ENCODE peak calls at places on chromosomes 16 and 17, in eight cellular contexts. U, Y, R, I, G, T, O and B are unnamed samples.

GRCh38 chr17:81968850-81969812 is 8.1 kb upstream of the NOTUM start:
- DNase-seq in I (no peak), U (no peak), T (no peak), R (no peak), O (no peak), G (no peak), Y (no peak), B (no peak)

GRCh38 chr16:53052519-53053501 is at the start of gene CHD9NB:
- DNase-seq in Y (no peak), U (no peak), O (no peak), G (peak; percentile 4), I (no peak), R (peak; percentile 95), T (no peak), B (no peak)

GRCh38 chr17:76710863-76711611 is at the start of gene MXRA7:
- DNase-seq in U (no peak), I (peak; percentile 62), O (peak; percentile 61), Y (no peak), R (peak; percentile 91), T (peak; percentile 85), G (peak; percentile 73), B (no peak)

GRCh38 chr16:8905168-8905762 is 23.1 kb downstream of the LITAFD start:
- DNase-seq in I (no peak), T (no peak), G (peak; percentile 54), Y (no peak), R (peak; percentile 56), U (peak; percentile 25), O (no peak), B (no peak)

GRCh38 chr17:58172369-58173071 is 5.7 kb downstream of the OR4D2 start:
- DNase-seq in I (peak; percentile 41), O (no peak), Y (no peak), U (peak; percentile 75), R (peak; percentile 26), T (no peak), G (peak; percentile 83), B (no peak)

GRCh38 chr17:43917016-43917347 is 9.6 kb upstream of the MPP2 start:
- DNase-seq in R (no peak), U (no peak), T (no peak), I (no peak), Y (no peak), O (no peak), G (no peak), B (no peak)

GRCh38 chr17:67605259-67605912 is 112.3 kb upstream of the NOL11 start:
- DNase-seq in Y (peak; percentile 43), R (no peak), T (peak; percentile 68), G (no peak), I (no peak), U (no peak), O (no peak), B (peak; percentile 22)

GRCh38 chr16:23174622-23175021 is 7.9 kb upstream of the SCNN1G start:
- DNase-seq in G (no peak), U (no peak), Y (no peak), I (no peak), T (no peak), R (peak; percentile 44), O (no peak), B (no peak)

GRCh38 chr17:12348476-12348875 is 317.2 kb upstream of the MYOCD start:
- DNase-seq in T (no peak), Y (no peak), G (no peak), U (no peak), O (no peak), R (no peak), I (no peak), B (no peak)

GRCh38 chr16:70553645-70554044 is 30.0 kb downstream of the SF3B3 start:
- DNase-seq in R (peak; percentile 87), O (no peak), G (no peak), T (no peak), I (no peak), Y (no peak), U (no peak), B (no peak)

GRCh38 chr16:57276596-57276995 is 7.9 kb downstream of the PLLP start:
- DNase-seq in I (no peak), G (no peak), T (no peak), Y (peak; percentile 9), R (peak; percentile 33), O (no peak), U (no peak), B (no peak)

GRCh38 chr16:76947694-76948093 is 243.3 kb upstream of the MON1B start:
- DNase-seq in I (no peak), T (no peak), U (no peak), G (no peak), O (no peak), R (no peak), Y (no peak), B (no peak)

GRCh38 chr17:82985973-82986372 is 93.4 kb upstream of the METRNL start:
- DNase-seq in G (no peak), T (no peak), Y (no peak), I (peak; percentile 56), O (no peak), R (peak; percentile 30), U (no peak), B (no peak)

GRCh38 chr16:82603784-82604411 is 22.9 kb upstream of the CDH13 start:
- DNase-seq in I (no peak), O (no peak), U (no peak), T (peak; percentile 52), Y (no peak), R (peak; percentile 84), G (peak; percentile 38), B (peak; percentile 58)

GRCh38 chr17:42720996-42721583 is 23.8 kb downstream of the EZH1 start:
- DNase-seq in R (peak; percentile 81), O (peak; percentile 86), I (peak; percentile 15), U (peak; percentile 23), G (peak; percentile 85), Y (no peak), T (peak; percentile 40), B (no peak)